ENCODE peak calls at places on chromosomes 13 and 19, in seven cellular contexts. One of them, this sample, is unnamed.

GRCh38 chr19:342801-343421 is 1.7 kb downstream of the MIER2 start:
- DNase-seq in Daoy: peak
- DNase-seq in stimulated activated CD8-positive, alpha-beta memory T cell treated with anti-CD3 and anti-CD28 coated beads, Interleukin-4, amount 100 ng/mL, for 4 hours: no peak
- DNase-seq in amniotic stem cell: peak
- DNase-seq in AG04450: peak
- DNase-seq in hippocampal formation: no peak
- DNase-seq in body of pancreas: peak
- DNase-seq in this sample: no peak

GRCh38 chr19:2221918-2222317 is 14.2 kb downstream of the PLEKHJ1 start:
- DNase-seq in Daoy: no peak
- DNase-seq in stimulated activated CD8-positive, alpha-beta memory T cell treated with anti-CD3 and anti-CD28 coated beads, Interleukin-4, amount 100 ng/mL, for 4 hours: no peak
- DNase-seq in amniotic stem cell: no peak
- DNase-seq in AG04450: no peak
- DNase-seq in hippocampal formation: no peak
- DNase-seq in body of pancreas: no peak
- DNase-seq in this sample: no peak

GRCh38 chr19:3335431-3336350 is 30.7 kb upstream of the NFIC start:
- DNase-seq in Daoy: peak
- DNase-seq in stimulated activated CD8-positive, alpha-beta memory T cell treated with anti-CD3 and anti-CD28 coated beads, Interleukin-4, amount 100 ng/mL, for 4 hours: no peak
- DNase-seq in amniotic stem cell: no peak
- DNase-seq in AG04450: no peak
- DNase-seq in hippocampal formation: no peak
- DNase-seq in body of pancreas: peak
- DNase-seq in this sample: no peak

GRCh38 chr19:485583-486236 is 10.6 kb upstream of the MADCAM1 start:
- DNase-seq in Daoy: peak
- DNase-seq in stimulated activated CD8-positive, alpha-beta memory T cell treated with anti-CD3 and anti-CD28 coated beads, Interleukin-4, amount 100 ng/mL, for 4 hours: no peak
- DNase-seq in amniotic stem cell: no peak
- DNase-seq in AG04450: no peak
- DNase-seq in hippocampal formation: peak
- DNase-seq in body of pancreas: peak
- DNase-seq in this sample: no peak

GRCh38 chr13:98476538-98476966 is 100.4 kb downstream of the STK24 start:
- DNase-seq in Daoy: peak
- DNase-seq in stimulated activated CD8-positive, alpha-beta memory T cell treated with anti-CD3 and anti-CD28 coated beads, Interleukin-4, amount 100 ng/mL, for 4 hours: peak
- DNase-seq in amniotic stem cell: peak
- DNase-seq in AG04450: no peak
- DNase-seq in hippocampal formation: no peak
- DNase-seq in body of pancreas: peak
- DNase-seq in this sample: peak

GRCh38 chr19:33266971-33267484 is 35.3 kb downstream of the CEBPA start:
- DNase-seq in Daoy: no peak
- DNase-seq in stimulated activated CD8-positive, alpha-beta memory T cell treated with anti-CD3 and anti-CD28 coated beads, Interleukin-4, amount 100 ng/mL, for 4 hours: no peak
- DNase-seq in amniotic stem cell: no peak
- DNase-seq in AG04450: no peak
- DNase-seq in hippocampal formation: no peak
- DNase-seq in body of pancreas: no peak
- DNase-seq in this sample: no peak

GRCh38 chr19:42178791-42179500 is 38.5 kb downstream of the DEDD2 start:
- DNase-seq in Daoy: no peak
- DNase-seq in stimulated activated CD8-positive, alpha-beta memory T cell treated with anti-CD3 and anti-CD28 coated beads, Interleukin-4, amount 100 ng/mL, for 4 hours: no peak
- DNase-seq in amniotic stem cell: no peak
- DNase-seq in AG04450: no peak
- DNase-seq in hippocampal formation: no peak
- DNase-seq in body of pancreas: no peak
- DNase-seq in this sample: no peak

GRCh38 chr13:33207616-33207964 is 78.0 kb downstream of the STARD13 start:
- DNase-seq in Daoy: no peak
- DNase-seq in stimulated activated CD8-positive, alpha-beta memory T cell treated with anti-CD3 and anti-CD28 coated beads, Interleukin-4, amount 100 ng/mL, for 4 hours: no peak
- DNase-seq in amniotic stem cell: no peak
- DNase-seq in AG04450: peak
- DNase-seq in hippocampal formation: no peak
- DNase-seq in body of pancreas: no peak
- DNase-seq in this sample: no peak

GRCh38 chr19:52778811-52779210 is 7.8 kb downstream of the ZNF600 start:
- DNase-seq in Daoy: peak
- DNase-seq in stimulated activated CD8-positive, alpha-beta memory T cell treated with anti-CD3 and anti-CD28 coated beads, Interleukin-4, amount 100 ng/mL, for 4 hours: peak
- DNase-seq in amniotic stem cell: no peak
- DNase-seq in AG04450: no peak
- DNase-seq in hippocampal formation: no peak
- DNase-seq in body of pancreas: no peak
- DNase-seq in this sample: no peak

GRCh38 chr13:75803175-75803611 is 167.1 kb downstream of the LMO7 start:
- DNase-seq in Daoy: no peak
- DNase-seq in stimulated activated CD8-positive, alpha-beta memory T cell treated with anti-CD3 and anti-CD28 coated beads, Interleukin-4, amount 100 ng/mL, for 4 hours: no peak
- DNase-seq in amniotic stem cell: no peak
- DNase-seq in AG04450: no peak
- DNase-seq in hippocampal formation: no peak
- DNase-seq in body of pancreas: peak
- DNase-seq in this sample: no peak

GRCh38 chr13:24168392-24168750 is 7.9 kb downstream of the SPATA13 start:
- DNase-seq in Daoy: no peak
- DNase-seq in stimulated activated CD8-positive, alpha-beta memory T cell treated with anti-CD3 and anti-CD28 coated beads, Interleukin-4, amount 100 ng/mL, for 4 hours: no peak
- DNase-seq in amniotic stem cell: no peak
- DNase-seq in AG04450: no peak
- DNase-seq in hippocampal formation: no peak
- DNase-seq in body of pancreas: no peak
- DNase-seq in this sample: no peak

GRCh38 chr13:99926014-99926731 is 45.4 kb downstream of the ZIC5 start:
- DNase-seq in Daoy: peak
- DNase-seq in stimulated activated CD8-positive, alpha-beta memory T cell treated with anti-CD3 and anti-CD28 coated beads, Interleukin-4, amount 100 ng/mL, for 4 hours: no peak
- DNase-seq in amniotic stem cell: no peak
- DNase-seq in AG04450: no peak
- DNase-seq in hippocampal formation: no peak
- DNase-seq in body of pancreas: peak
- DNase-seq in this sample: no peak

GRCh38 chr13:23828866-23829265 is 60.3 kb downstream of the MIPEP start:
- DNase-seq in Daoy: peak
- DNase-seq in stimulated activated CD8-positive, alpha-beta memory T cell treated with anti-CD3 and anti-CD28 coated beads, Interleukin-4, amount 100 ng/mL, for 4 hours: no peak
- DNase-seq in amniotic stem cell: no peak
- DNase-seq in AG04450: no peak
- DNase-seq in hippocampal formation: no peak
- DNase-seq in body of pancreas: no peak
- DNase-seq in this sample: no peak

GRCh38 chr13:70090036-70090723 is 17.4 kb upstream of the ATXN8OS start:
- DNase-seq in Daoy: no peak
- DNase-seq in stimulated activated CD8-positive, alpha-beta memory T cell treated with anti-CD3 and anti-CD28 coated beads, Interleukin-4, amount 100 ng/mL, for 4 hours: no peak
- DNase-seq in amniotic stem cell: no peak
- DNase-seq in AG04450: no peak
- DNase-seq in hippocampal formation: no peak
- DNase-seq in body of pancreas: no peak
- DNase-seq in this sample: no peak

GRCh38 chr19:3496392-3497273 is 3.8 kb downstream of the DOHH start:
- DNase-seq in Daoy: no peak
- DNase-seq in stimulated activated CD8-positive, alpha-beta memory T cell treated with anti-CD3 and anti-CD28 coated beads, Interleukin-4, amount 100 ng/mL, for 4 hours: no peak
- DNase-seq in amniotic stem cell: no peak
- DNase-seq in AG04450: no peak
- DNase-seq in hippocampal formation: no peak
- DNase-seq in body of pancreas: no peak
- DNase-seq in this sample: no peak

GRCh38 chr13:95185311-95185710 is 115.9 kb downstream of the ABCC4 start:
- DNase-seq in Daoy: no peak
- DNase-seq in stimulated activated CD8-positive, alpha-beta memory T cell treated with anti-CD3 and anti-CD28 coated beads, Interleukin-4, amount 100 ng/mL, for 4 hours: no peak
- DNase-seq in amniotic stem cell: no peak
- DNase-seq in AG04450: no peak
- DNase-seq in hippocampal formation: no peak
- DNase-seq in body of pancreas: no peak
- DNase-seq in this sample: no peak

GRCh38 chr13:109738298-109738746 is 48.1 kb downstream of the IRS2 start:
- DNase-seq in Daoy: no peak
- DNase-seq in stimulated activated CD8-positive, alpha-beta memory T cell treated with anti-CD3 and anti-CD28 coated beads, Interleukin-4, amount 100 ng/mL, for 4 hours: no peak
- DNase-seq in amniotic stem cell: no peak
- DNase-seq in AG04450: no peak
- DNase-seq in hippocampal formation: no peak
- DNase-seq in body of pancreas: no peak
- DNase-seq in this sample: no peak

GRCh38 chr13:44331446-44331845 is 42.2 kb upstream of the SERP2 start:
- DNase-seq in Daoy: no peak
- DNase-seq in stimulated activated CD8-positive, alpha-beta memory T cell treated with anti-CD3 and anti-CD28 coated beads, Interleukin-4, amount 100 ng/mL, for 4 hours: no peak
- DNase-seq in amniotic stem cell: no peak
- DNase-seq in AG04450: no peak
- DNase-seq in hippocampal formation: no peak
- DNase-seq in body of pancreas: no peak
- DNase-seq in this sample: no peak

GRCh38 chr19:13153627-13154240 is 3.5 kb downstream of the IER2 start:
- DNase-seq in Daoy: no peak
- DNase-seq in stimulated activated CD8-positive, alpha-beta memory T cell treated with anti-CD3 and anti-CD28 coated beads, Interleukin-4, amount 100 ng/mL, for 4 hours: no peak
- DNase-seq in amniotic stem cell: no peak
- DNase-seq in AG04450: no peak
- DNase-seq in hippocampal formation: no peak
- DNase-seq in body of pancreas: peak
- DNase-seq in this sample: peak

GRCh38 chr13:107202371-107203023 is 634.6 kb upstream of the ARGLU1 start:
- DNase-seq in Daoy: no peak
- DNase-seq in stimulated activated CD8-positive, alpha-beta memory T cell treated with anti-CD3 and anti-CD28 coated beads, Interleukin-4, amount 100 ng/mL, for 4 hours: no peak
- DNase-seq in amniotic stem cell: no peak
- DNase-seq in AG04450: no peak
- DNase-seq in hippocampal formation: no peak
- DNase-seq in body of pancreas: no peak
- DNase-seq in this sample: no peak

GRCh38 chr13:106484755-106485193 is 50.7 kb downstream of the EFNB2 start:
- DNase-seq in Daoy: no peak
- DNase-seq in stimulated activated CD8-positive, alpha-beta memory T cell treated with anti-CD3 and anti-CD28 coated beads, Interleukin-4, amount 100 ng/mL, for 4 hours: no peak
- DNase-seq in amniotic stem cell: no peak
- DNase-seq in AG04450: no peak
- DNase-seq in hippocampal formation: peak
- DNase-seq in body of pancreas: no peak
- DNase-seq in this sample: no peak

GRCh38 chr19:38434549-38435051 is 1.1 kb downstream of the RYR1 start:
- DNase-seq in Daoy: no peak
- DNase-seq in stimulated activated CD8-positive, alpha-beta memory T cell treated with anti-CD3 and anti-CD28 coated beads, Interleukin-4, amount 100 ng/mL, for 4 hours: no peak
- DNase-seq in amniotic stem cell: no peak
- DNase-seq in AG04450: no peak
- DNase-seq in hippocampal formation: no peak
- DNase-seq in body of pancreas: no peak
- DNase-seq in this sample: no peak

GRCh38 chr19:46107371-46107770 is 17.1 kb downstream of the IGFL3 start:
- DNase-seq in Daoy: peak
- DNase-seq in stimulated activated CD8-positive, alpha-beta memory T cell treated with anti-CD3 and anti-CD28 coated beads, Interleukin-4, amount 100 ng/mL, for 4 hours: no peak
- DNase-seq in amniotic stem cell: no peak
- DNase-seq in AG04450: no peak
- DNase-seq in hippocampal formation: no peak
- DNase-seq in body of pancreas: no peak
- DNase-seq in this sample: no peak

GRCh38 chr19:18020212-18021067 is 12.5 kb downstream of the ARRDC2 start:
- DNase-seq in Daoy: peak
- DNase-seq in stimulated activated CD8-positive, alpha-beta memory T cell treated with anti-CD3 and anti-CD28 coated beads, Interleukin-4, amount 100 ng/mL, for 4 hours: no peak
- DNase-seq in amniotic stem cell: no peak
- DNase-seq in AG04450: no peak
- DNase-seq in hippocampal formation: peak
- DNase-seq in body of pancreas: peak
- DNase-seq in this sample: no peak

GRCh38 chr13:40158218-40158617 is 502.8 kb downstream of the COG6 start:
- DNase-seq in Daoy: peak
- DNase-seq in stimulated activated CD8-positive, alpha-beta memory T cell treated with anti-CD3 and anti-CD28 coated beads, Interleukin-4, amount 100 ng/mL, for 4 hours: no peak
- DNase-seq in amniotic stem cell: no peak
- DNase-seq in AG04450: no peak
- DNase-seq in hippocampal formation: no peak
- DNase-seq in body of pancreas: no peak
- DNase-seq in this sample: no peak

GRCh38 chr13:24511019-24511823 is 1.4 kb downstream of the PARP4 start:
- DNase-seq in Daoy: peak
- DNase-seq in stimulated activated CD8-positive, alpha-beta memory T cell treated with anti-CD3 and anti-CD28 coated beads, Interleukin-4, amount 100 ng/mL, for 4 hours: no peak
- DNase-seq in amniotic stem cell: peak
- DNase-seq in AG04450: peak
- DNase-seq in hippocampal formation: no peak
- DNase-seq in body of pancreas: no peak
- DNase-seq in this sample: peak

GRCh38 chr13:48126944-48127814 is 32.3 kb upstream of the MED4 start:
- DNase-seq in Daoy: peak
- DNase-seq in stimulated activated CD8-positive, alpha-beta memory T cell treated with anti-CD3 and anti-CD28 coated beads, Interleukin-4, amount 100 ng/mL, for 4 hours: no peak
- DNase-seq in amniotic stem cell: no peak
- DNase-seq in AG04450: no peak
- DNase-seq in hippocampal formation: peak
- DNase-seq in body of pancreas: peak
- DNase-seq in this sample: no peak

GRCh38 chr13:90640976-90641375 is 706.5 kb upstream of the MIR17HG start:
- DNase-seq in Daoy: no peak
- DNase-seq in stimulated activated CD8-positive, alpha-beta memory T cell treated with anti-CD3 and anti-CD28 coated beads, Interleukin-4, amount 100 ng/mL, for 4 hours: no peak
- DNase-seq in amniotic stem cell: no peak
- DNase-seq in AG04450: no peak
- DNase-seq in hippocampal formation: no peak
- DNase-seq in body of pancreas: no peak
- DNase-seq in this sample: no peak

GRCh38 chr13:33186851-33187250 is 98.7 kb downstream of the STARD13 start:
- DNase-seq in Daoy: peak
- DNase-seq in stimulated activated CD8-positive, alpha-beta memory T cell treated with anti-CD3 and anti-CD28 coated beads, Interleukin-4, amount 100 ng/mL, for 4 hours: no peak
- DNase-seq in amniotic stem cell: no peak
- DNase-seq in AG04450: no peak
- DNase-seq in hippocampal formation: no peak
- DNase-seq in body of pancreas: no peak
- DNase-seq in this sample: no peak

GRCh38 chr13:28922341-28922740 is 102.2 kb downstream of the MTUS2 start:
- DNase-seq in Daoy: no peak
- DNase-seq in stimulated activated CD8-positive, alpha-beta memory T cell treated with anti-CD3 and anti-CD28 coated beads, Interleukin-4, amount 100 ng/mL, for 4 hours: no peak
- DNase-seq in amniotic stem cell: no peak
- DNase-seq in AG04450: no peak
- DNase-seq in hippocampal formation: no peak
- DNase-seq in body of pancreas: no peak
- DNase-seq in this sample: no peak

GRCh38 chr19:49448432-49448786 is 3.2 kb downstream of the PIH1D1 start:
- DNase-seq in Daoy: no peak
- DNase-seq in stimulated activated CD8-positive, alpha-beta memory T cell treated with anti-CD3 and anti-CD28 coated beads, Interleukin-4, amount 100 ng/mL, for 4 hours: no peak
- DNase-seq in amniotic stem cell: no peak
- DNase-seq in AG04450: no peak
- DNase-seq in hippocampal formation: no peak
- DNase-seq in body of pancreas: no peak
- DNase-seq in this sample: no peak

GRCh38 chr19:42402376-42403116 is 12.4 kb upstream of the CNFN start:
- DNase-seq in Daoy: no peak
- DNase-seq in stimulated activated CD8-positive, alpha-beta memory T cell treated with anti-CD3 and anti-CD28 coated beads, Interleukin-4, amount 100 ng/mL, for 4 hours: no peak
- DNase-seq in amniotic stem cell: no peak
- DNase-seq in AG04450: no peak
- DNase-seq in hippocampal formation: no peak
- DNase-seq in body of pancreas: no peak
- DNase-seq in this sample: no peak

GRCh38 chr13:28607187-28607955 is 51.6 kb upstream of the POMP start:
- DNase-seq in Daoy: no peak
- DNase-seq in stimulated activated CD8-positive, alpha-beta memory T cell treated with anti-CD3 and anti-CD28 coated beads, Interleukin-4, amount 100 ng/mL, for 4 hours: no peak
- DNase-seq in amniotic stem cell: no peak
- DNase-seq in AG04450: no peak
- DNase-seq in hippocampal formation: no peak
- DNase-seq in body of pancreas: no peak
- DNase-seq in this sample: no peak

GRCh38 chr19:52946322-52947310 is 16.1 kb downstream of the ZNF816 start:
- DNase-seq in Daoy: no peak
- DNase-seq in stimulated activated CD8-positive, alpha-beta memory T cell treated with anti-CD3 and anti-CD28 coated beads, Interleukin-4, amount 100 ng/mL, for 4 hours: no peak
- DNase-seq in amniotic stem cell: no peak
- DNase-seq in AG04450: no peak
- DNase-seq in hippocampal formation: no peak
- DNase-seq in body of pancreas: peak
- DNase-seq in this sample: no peak

GRCh38 chr19:12647490-12648071 is 19.0 kb downstream of the MAN2B1 start:
- DNase-seq in Daoy: peak
- DNase-seq in stimulated activated CD8-positive, alpha-beta memory T cell treated with anti-CD3 and anti-CD28 coated beads, Interleukin-4, amount 100 ng/mL, for 4 hours: no peak
- DNase-seq in amniotic stem cell: no peak
- DNase-seq in AG04450: no peak
- DNase-seq in hippocampal formation: no peak
- DNase-seq in body of pancreas: peak
- DNase-seq in this sample: no peak

GRCh38 chr19:8307400-8307964 is 676 bp downstream of the CD320 start:
- DNase-seq in Daoy: peak
- DNase-seq in stimulated activated CD8-positive, alpha-beta memory T cell treated with anti-CD3 and anti-CD28 coated beads, Interleukin-4, amount 100 ng/mL, for 4 hours: no peak
- DNase-seq in amniotic stem cell: no peak
- DNase-seq in AG04450: no peak
- DNase-seq in hippocampal formation: no peak
- DNase-seq in body of pancreas: no peak
- DNase-seq in this sample: no peak

GRCh38 chr13:100650321-100650720 is 24.3 kb downstream of the TMTC4 start:
- DNase-seq in Daoy: no peak
- DNase-seq in stimulated activated CD8-positive, alpha-beta memory T cell treated with anti-CD3 and anti-CD28 coated beads, Interleukin-4, amount 100 ng/mL, for 4 hours: no peak
- DNase-seq in amniotic stem cell: no peak
- DNase-seq in AG04450: no peak
- DNase-seq in hippocampal formation: peak
- DNase-seq in body of pancreas: no peak
- DNase-seq in this sample: no peak

GRCh38 chr13:111031531-111031961 is 83.6 kb upstream of the ARHGEF7 start:
- DNase-seq in Daoy: peak
- DNase-seq in stimulated activated CD8-positive, alpha-beta memory T cell treated with anti-CD3 and anti-CD28 coated beads, Interleukin-4, amount 100 ng/mL, for 4 hours: no peak
- DNase-seq in amniotic stem cell: peak
- DNase-seq in AG04450: no peak
- DNase-seq in hippocampal formation: no peak
- DNase-seq in body of pancreas: no peak
- DNase-seq in this sample: no peak

This sample was measured in activated B cell treated with CpG ODN at 0.5 μM for 24 hours.